ENCODE peak calls at places on chromosomes 4 and X, in five cellular contexts. One of them, this sample, is unnamed.

GRCh38 chr4:101306225-101306624 is 41.1 kb downstream of the PPP3CA start:
- DNase-seq in fibroblast of mammary gland: no peak
- DNase-seq in choroid plexus epithelial cell: no peak
- DNase-seq in HFF-Myc: no peak
- DNase-seq in BJ: no peak
- DNase-seq in this sample: no peak

GRCh38 chr4:145071560-145071959 is 26.4 kb downstream of the ANAPC10 start:
- DNase-seq in fibroblast of mammary gland: no peak
- DNase-seq in choroid plexus epithelial cell: no peak
- DNase-seq in HFF-Myc: no peak
- DNase-seq in BJ: no peak
- DNase-seq in this sample: no peak

GRCh38 chrX:144586756-144587155 is 660.5 kb upstream of the SPANXN1 start:
- DNase-seq in fibroblast of mammary gland: peak; percentile 44
- DNase-seq in choroid plexus epithelial cell: peak; percentile 2
- DNase-seq in HFF-Myc: no peak
- DNase-seq in BJ: no peak
- DNase-seq in this sample: no peak

GRCh38 chrX:56812515-56813105 is 83.6 kb downstream of the NBDY start:
- DNase-seq in fibroblast of mammary gland: no peak
- DNase-seq in choroid plexus epithelial cell: peak; percentile 32
- DNase-seq in HFF-Myc: no peak
- DNase-seq in BJ: no peak
- DNase-seq in this sample: no peak

GRCh38 chr4:122783301-122784215 is 43.1 kb upstream of the FGF2 start:
- DNase-seq in fibroblast of mammary gland: peak; percentile 78
- DNase-seq in choroid plexus epithelial cell: peak; percentile 88
- DNase-seq in HFF-Myc: peak; percentile 65
- DNase-seq in BJ: peak; percentile 85
- DNase-seq in this sample: peak; percentile 86

GRCh38 chr4:9898596-9899345 is 117.3 kb downstream of the DRD5 start:
- DNase-seq in fibroblast of mammary gland: peak; percentile 13
- DNase-seq in choroid plexus epithelial cell: peak; percentile 88
- DNase-seq in HFF-Myc: no peak
- DNase-seq in BJ: no peak
- DNase-seq in this sample: no peak

GRCh38 chr4:81030617-81031388 is at the start of gene BMP3:
- DNase-seq in fibroblast of mammary gland: no peak
- DNase-seq in choroid plexus epithelial cell: peak; percentile 13
- DNase-seq in HFF-Myc: no peak
- DNase-seq in BJ: no peak
- DNase-seq in this sample: no peak

GRCh38 chrX:26952213-26952612 is 510.9 kb downstream of the PPP4R3C start:
- DNase-seq in fibroblast of mammary gland: no peak
- DNase-seq in choroid plexus epithelial cell: peak; percentile 9
- DNase-seq in HFF-Myc: no peak
- DNase-seq in BJ: no peak
- DNase-seq in this sample: no peak

GRCh38 chr4:103204114-103204513 is 6.0 kb upstream of the CENPE start:
- DNase-seq in fibroblast of mammary gland: peak; percentile 30
- DNase-seq in choroid plexus epithelial cell: peak; percentile 45
- DNase-seq in HFF-Myc: no peak
- DNase-seq in BJ: no peak
- DNase-seq in this sample: no peak

GRCh38 chrX:52988985-52989917 is 30.9 kb upstream of the FAM156A start:
- DNase-seq in fibroblast of mammary gland: peak; percentile 10
- DNase-seq in choroid plexus epithelial cell: no peak
- DNase-seq in HFF-Myc: no peak
- DNase-seq in BJ: no peak
- DNase-seq in this sample: no peak

GRCh38 chr4:21134994-21135393 is 434.7 kb downstream of the PACRGL start:
- DNase-seq in fibroblast of mammary gland: peak; percentile 31
- DNase-seq in choroid plexus epithelial cell: peak; percentile 16
- DNase-seq in HFF-Myc: no peak
- DNase-seq in BJ: no peak
- DNase-seq in this sample: no peak

GRCh38 chr4:185142911-185143595 is at the start of gene SLC25A4:
- DNase-seq in fibroblast of mammary gland: peak; percentile 46
- DNase-seq in choroid plexus epithelial cell: peak; percentile 65
- DNase-seq in HFF-Myc: no peak
- DNase-seq in BJ: no peak
- DNase-seq in this sample: peak; percentile 31

GRCh38 chrX:108091878-108092291 is 307 bp downstream of the ATG4A start:
- DNase-seq in fibroblast of mammary gland: no peak
- DNase-seq in choroid plexus epithelial cell: no peak
- DNase-seq in HFF-Myc: no peak
- DNase-seq in BJ: no peak
- DNase-seq in this sample: no peak

GRCh38 chr4:80128941-80129340 is 55.9 kb upstream of the ANTXR2 start:
- DNase-seq in fibroblast of mammary gland: no peak
- DNase-seq in choroid plexus epithelial cell: no peak
- DNase-seq in HFF-Myc: no peak
- DNase-seq in BJ: no peak
- DNase-seq in this sample: no peak

GRCh38 chr4:74435296-74435695 is 9.6 kb upstream of the AREG start:
- DNase-seq in fibroblast of mammary gland: no peak
- DNase-seq in choroid plexus epithelial cell: no peak
- DNase-seq in HFF-Myc: no peak
- DNase-seq in BJ: no peak
- DNase-seq in this sample: no peak

GRCh38 chrX:11437642-11438379 is 144.6 kb downstream of the AMELX start:
- DNase-seq in fibroblast of mammary gland: peak; percentile 78
- DNase-seq in choroid plexus epithelial cell: peak; percentile 88
- DNase-seq in HFF-Myc: peak; percentile 50
- DNase-seq in BJ: no peak
- DNase-seq in this sample: no peak

GRCh38 chr4:95590615-95591014 is 41.8 kb upstream of the UNC5C start:
- DNase-seq in fibroblast of mammary gland: no peak
- DNase-seq in choroid plexus epithelial cell: no peak
- DNase-seq in HFF-Myc: no peak
- DNase-seq in BJ: no peak
- DNase-seq in this sample: no peak

GRCh38 chrX:106973433-106974149 is 26.4 kb downstream of the MORC4 start:
- DNase-seq in fibroblast of mammary gland: peak; percentile 25
- DNase-seq in choroid plexus epithelial cell: no peak
- DNase-seq in HFF-Myc: no peak
- DNase-seq in BJ: no peak
- DNase-seq in this sample: no peak

GRCh38 chr4:2924286-2924685 is 38.9 kb downstream of the NOP14 start:
- DNase-seq in fibroblast of mammary gland: no peak
- DNase-seq in choroid plexus epithelial cell: no peak
- DNase-seq in HFF-Myc: no peak
- DNase-seq in BJ: no peak
- DNase-seq in this sample: no peak

GRCh38 chr4:15034071-15034764 is 31.9 kb downstream of the CPEB2 start:
- DNase-seq in fibroblast of mammary gland: peak; percentile 45
- DNase-seq in choroid plexus epithelial cell: peak; percentile 56
- DNase-seq in HFF-Myc: peak; percentile 15
- DNase-seq in BJ: peak; percentile 24
- DNase-seq in this sample: no peak

GRCh38 chr4:10965196-10965595 is 280.6 kb upstream of the CLNK start:
- DNase-seq in fibroblast of mammary gland: no peak
- DNase-seq in choroid plexus epithelial cell: peak; percentile 4
- DNase-seq in HFF-Myc: no peak
- DNase-seq in BJ: no peak
- DNase-seq in this sample: no peak

GRCh38 chrX:149630681-149631292 is 805 bp downstream of the TMEM185A start:
- DNase-seq in fibroblast of mammary gland: peak; percentile 47
- DNase-seq in choroid plexus epithelial cell: peak; percentile 71
- DNase-seq in HFF-Myc: no peak
- DNase-seq in BJ: no peak
- DNase-seq in this sample: no peak

GRCh38 chrX:47614618-47615017 is 5.0 kb downstream of the SYN1 start:
- DNase-seq in fibroblast of mammary gland: no peak
- DNase-seq in choroid plexus epithelial cell: no peak
- DNase-seq in HFF-Myc: no peak
- DNase-seq in BJ: no peak
- DNase-seq in this sample: no peak

GRCh38 chrX:47619486-47620302 is at the start of gene SYN1:
- DNase-seq in fibroblast of mammary gland: peak; percentile 72
- DNase-seq in choroid plexus epithelial cell: peak; percentile 83
- DNase-seq in HFF-Myc: peak; percentile 14
- DNase-seq in BJ: no peak
- DNase-seq in this sample: peak; percentile 7

GRCh38 chrX:47620303-47620685 is 637 bp upstream of the SYN1 start:
- DNase-seq in fibroblast of mammary gland: no peak
- DNase-seq in choroid plexus epithelial cell: no peak
- DNase-seq in HFF-Myc: no peak
- DNase-seq in BJ: no peak
- DNase-seq in this sample: no peak

GRCh38 chrX:47621851-47622250 is 2.2 kb upstream of the SYN1 start:
- DNase-seq in fibroblast of mammary gland: no peak
- DNase-seq in choroid plexus epithelial cell: no peak
- DNase-seq in HFF-Myc: no peak
- DNase-seq in BJ: no peak
- DNase-seq in this sample: no peak

GRCh38 chrX:47618923-47619485 is 653 bp downstream of the SYN1 start:
- DNase-seq in fibroblast of mammary gland: no peak
- DNase-seq in choroid plexus epithelial cell: no peak
- DNase-seq in HFF-Myc: no peak
- DNase-seq in BJ: no peak
- DNase-seq in this sample: no peak
- H3K4me3 ChIP-seq in fibroblast of mammary gland: no peak overlapping the region
- H3K4me3 ChIP-seq in choroid plexus epithelial cell: no peak overlapping the region
- H3K4me3 ChIP-seq in HFF-Myc: no peak overlapping the region
- H3K4me3 ChIP-seq in BJ: no peak overlapping the region
- H3K4me3 ChIP-seq in this sample: no peak overlapping the region

DNA sequence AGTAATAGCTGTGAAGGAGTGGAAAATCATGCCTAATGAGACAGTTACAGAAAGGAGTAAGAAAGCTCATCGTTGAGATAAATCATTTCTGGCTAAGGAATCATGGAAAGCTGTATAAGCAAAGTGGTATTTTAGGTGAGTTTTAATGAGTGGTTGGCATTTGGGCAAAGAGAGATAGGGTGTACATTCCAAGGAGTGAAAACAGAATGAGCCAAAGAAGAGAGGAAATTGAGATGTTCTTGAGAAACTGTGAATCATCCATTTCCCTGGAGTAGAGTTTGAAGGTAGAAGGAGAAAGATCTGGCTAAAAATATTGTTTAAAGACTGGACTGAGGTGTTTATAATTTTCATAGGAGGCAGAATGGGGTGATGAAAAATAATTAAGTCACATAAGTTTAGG is 9.5 kb downstream of the ARSJ start:
- DNase-seq in fibroblast of mammary gland: peak; percentile 55
- DNase-seq in choroid plexus epithelial cell: no peak
- DNase-seq in HFF-Myc: no peak
- DNase-seq in BJ: no peak
- DNase-seq in this sample: no peak
- H3K4me3 ChIP-seq in fibroblast of mammary gland: no peak overlapping the region
- H3K4me3 ChIP-seq in choroid plexus epithelial cell: no peak overlapping the region
- H3K4me3 ChIP-seq in HFF-Myc: no peak overlapping the region
- H3K4me3 ChIP-seq in BJ: no peak overlapping the region
- H3K4me3 ChIP-seq in this sample: no peak overlapping the region

GRCh38 chr4:7910721-7911015 is 29.0 kb downstream of the AFAP1 start:
- DNase-seq in fibroblast of mammary gland: no peak
- DNase-seq in choroid plexus epithelial cell: no peak
- DNase-seq in HFF-Myc: no peak
- DNase-seq in BJ: no peak
- DNase-seq in this sample: no peak

GRCh38 chr4:7909966-7910720 is 29.5 kb downstream of the AFAP1 start:
- DNase-seq in fibroblast of mammary gland: peak; percentile 81
- DNase-seq in choroid plexus epithelial cell: peak; percentile 75
- DNase-seq in HFF-Myc: no peak
- DNase-seq in BJ: no peak
- DNase-seq in this sample: no peak

GRCh38 chr4:7909463-7909862 is 30.2 kb downstream of the AFAP1 start:
- DNase-seq in fibroblast of mammary gland: no peak
- DNase-seq in choroid plexus epithelial cell: peak; percentile 53
- DNase-seq in HFF-Myc: no peak
- DNase-seq in BJ: no peak
- DNase-seq in this sample: no peak

GRCh38 chr4:7912826-7913225 is 26.8 kb downstream of the AFAP1 start:
- DNase-seq in fibroblast of mammary gland: no peak
- DNase-seq in choroid plexus epithelial cell: no peak
- DNase-seq in HFF-Myc: no peak
- DNase-seq in BJ: no peak
- DNase-seq in this sample: no peak

GRCh38 chr4:7911044-7911578 is 28.6 kb downstream of the AFAP1 start:
- DNase-seq in fibroblast of mammary gland: peak; percentile 93
- DNase-seq in choroid plexus epithelial cell: peak; percentile 79
- DNase-seq in HFF-Myc: no peak
- DNase-seq in BJ: no peak
- DNase-seq in this sample: no peak
- H3K4me3 ChIP-seq in fibroblast of mammary gland: peak overlapping the region; percentile 6
- H3K4me3 ChIP-seq in choroid plexus epithelial cell: peak overlapping the region; percentile 5
- H3K4me3 ChIP-seq in HFF-Myc: no peak overlapping the region
- H3K4me3 ChIP-seq in BJ: no peak overlapping the region
- H3K4me3 ChIP-seq in this sample: no peak overlapping the region

GRCh38 chrX:65697915-65698796 is 30.7 kb downstream of the MSN start:
- DNase-seq in fibroblast of mammary gland: no peak
- DNase-seq in choroid plexus epithelial cell: peak; percentile 39
- DNase-seq in HFF-Myc: no peak
- DNase-seq in BJ: no peak
- DNase-seq in this sample: no peak
- H3K4me3 ChIP-seq in fibroblast of mammary gland: no peak overlapping the region
- H3K4me3 ChIP-seq in choroid plexus epithelial cell: no peak overlapping the region
- H3K4me3 ChIP-seq in HFF-Myc: no peak overlapping the region
- H3K4me3 ChIP-seq in BJ: no peak overlapping the region
- H3K4me3 ChIP-seq in this sample: no peak overlapping the region

DNA sequence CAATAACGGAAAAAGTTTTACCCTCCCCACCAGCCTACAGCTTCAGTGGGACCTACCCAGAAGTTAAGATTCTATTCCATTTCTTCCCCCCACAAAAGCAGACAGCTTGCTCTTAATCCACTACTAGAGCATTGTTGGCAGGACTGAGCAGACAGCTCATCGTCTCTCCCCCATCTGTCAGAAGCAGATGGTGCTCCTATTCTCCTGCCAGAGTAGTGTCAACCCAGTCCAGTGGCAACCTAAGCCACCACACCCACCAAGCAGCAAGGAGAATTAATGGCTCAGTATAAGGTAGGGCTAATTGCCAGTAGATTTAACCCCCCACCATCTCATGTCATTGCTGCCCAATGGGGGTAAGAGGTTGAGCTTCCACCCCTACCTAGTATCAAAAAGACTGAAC is 62.0 kb downstream of the AWAT2 start:
- DNase-seq in fibroblast of mammary gland: peak; percentile 6
- DNase-seq in choroid plexus epithelial cell: no peak
- DNase-seq in HFF-Myc: no peak
- DNase-seq in BJ: no peak
- DNase-seq in this sample: no peak
- H3K4me3 ChIP-seq in fibroblast of mammary gland: no peak overlapping the region
- H3K4me3 ChIP-seq in choroid plexus epithelial cell: no peak overlapping the region
- H3K4me3 ChIP-seq in HFF-Myc: no peak overlapping the region
- H3K4me3 ChIP-seq in BJ: no peak overlapping the region
- H3K4me3 ChIP-seq in this sample: no peak overlapping the region

GRCh38 chrX:17656556-17656955 is 80.7 kb upstream of the SCML1 start:
- DNase-seq in fibroblast of mammary gland: no peak
- DNase-seq in choroid plexus epithelial cell: no peak
- DNase-seq in HFF-Myc: no peak
- DNase-seq in BJ: no peak
- DNase-seq in this sample: no peak
- H3K4me3 ChIP-seq in fibroblast of mammary gland: no peak overlapping the region
- H3K4me3 ChIP-seq in choroid plexus epithelial cell: no peak overlapping the region
- H3K4me3 ChIP-seq in HFF-Myc: no peak overlapping the region
- H3K4me3 ChIP-seq in BJ: no peak overlapping the region
- H3K4me3 ChIP-seq in this sample: peak overlapping the region; percentile 4

GRCh38 chr4:107665001-107665400 is 55.0 kb downstream of the PAPSS1 start:
- DNase-seq in fibroblast of mammary gland: no peak
- DNase-seq in choroid plexus epithelial cell: peak; percentile 56
- DNase-seq in HFF-Myc: no peak
- DNase-seq in BJ: no peak
- DNase-seq in this sample: no peak

GRCh38 chr4:107669068-107669467 is 51.0 kb downstream of the PAPSS1 start:
- DNase-seq in fibroblast of mammary gland: no peak
- DNase-seq in choroid plexus epithelial cell: no peak
- DNase-seq in HFF-Myc: no peak
- DNase-seq in BJ: no peak
- DNase-seq in this sample: no peak

GRCh38 chr4:107666134-107666533 is 53.9 kb downstream of the PAPSS1 start:
- DNase-seq in fibroblast of mammary gland: peak; percentile 48
- DNase-seq in choroid plexus epithelial cell: peak; percentile 70
- DNase-seq in HFF-Myc: no peak
- DNase-seq in BJ: peak; percentile 53
- DNase-seq in this sample: no peak
- H3K4me3 ChIP-seq in fibroblast of mammary gland: no peak overlapping the region
- H3K4me3 ChIP-seq in choroid plexus epithelial cell: no peak overlapping the region
- H3K4me3 ChIP-seq in HFF-Myc: no peak overlapping the region
- H3K4me3 ChIP-seq in BJ: no peak overlapping the region
- H3K4me3 ChIP-seq in this sample: no peak overlapping the region

This sample was measured in kidney epithelial cell.